ENCODE peak calls at places on chromosomes 2 and 18, in seven cellular contexts. Y is upper lobe of right lung, L is B cell, H is LNCaP clone FGC, X is BE2C, Q is fibroblast of lung, T is nephron progenitor cell. C is an unnamed sample.

GRCh38 chr2:1510184-1510583 is 96.9 kb downstream of the TPO start:
- DNase-seq in Y (peak; percentile 23), T (no peak), L (no peak), H (peak; percentile 23), X (no peak), Q (no peak), C (no peak)

GRCh38 chr2:242060212-242060835 is 190.8 kb downstream of the RTP5 start:
- DNase-seq in Q (peak; percentile 80), L (no peak), Y (no peak), X (no peak), T (no peak), H (no peak), C (peak; percentile 78)

GRCh38 chr2:167134381-167135072 is 246.2 kb downstream of the XIRP2 start:
- DNase-seq in Y (no peak), X (no peak), T (no peak), H (no peak), L (no peak), Q (peak; percentile 76), C (peak; percentile 58)

GRCh38 chr2:218893349-218894167 is 12.9 kb downstream of the WNT10A start:
- DNase-seq in X (no peak), Q (no peak), H (no peak), L (no peak), T (no peak), Y (no peak), C (no peak)

GRCh38 chr2:7725132-7725849 is 808.1 kb downstream of the RNF144A start:
- DNase-seq in H (no peak), T (no peak), Y (no peak), L (no peak), Q (peak; percentile 62), X (no peak), C (peak; percentile 4)

GRCh38 chr2:11405599-11406491 is 60.1 kb downstream of the E2F6 start:
- DNase-seq in H (no peak), Y (no peak), Q (no peak), X (no peak), L (no peak), T (no peak), C (no peak)

GRCh38 chr18:5510109-5510846 is 33.5 kb downstream of the EPB41L3 start:
- DNase-seq in Y (no peak), X (no peak), H (no peak), T (no peak), L (no peak), Q (no peak), C (no peak)

GRCh38 chr2:224217962-224218347 is 178.9 kb upstream of the SERPINE2 start:
- DNase-seq in T (no peak), X (no peak), Q (peak; percentile 92), Y (no peak), L (no peak), H (no peak), C (peak; percentile 21)

GRCh38 chr18:3710712-3711269 is 260.8 kb downstream of the TGIF1 start:
- DNase-seq in L (no peak), X (no peak), Q (peak; percentile 17), H (peak; percentile 75), T (no peak), Y (peak; percentile 77), C (peak; percentile 17)

GRCh38 chr2:179129574-179130238 is 79.8 kb upstream of the CCDC141 start:
- DNase-seq in X (no peak), Q (peak; percentile 43), T (no peak), H (no peak), L (no peak), Y (no peak), C (peak; percentile 29)

GRCh38 chr2:48279347-48279746 is 250.6 kb upstream of the STON1 start:
- DNase-seq in X (no peak), H (peak; percentile 64), T (no peak), L (no peak), Y (no peak), Q (no peak), C (no peak)

GRCh38 chr2:102065675-102066252 is 74.0 kb downstream of the IL1R2 start:
- DNase-seq in H (no peak), L (no peak), Q (peak; percentile 88), T (no peak), Y (peak; percentile 73), X (no peak), C (peak; percentile 96)

GRCh38 chr18:62347091-62347506 is 22.0 kb downstream of the TNFRSF11A start:
- DNase-seq in X (no peak), Y (no peak), T (no peak), L (no peak), H (no peak), Q (no peak), C (no peak)

GRCh38 chr2:133843091-133843490 is 274.8 kb upstream of the NCKAP5 start:
- DNase-seq in Q (peak; percentile 62), X (no peak), Y (no peak), L (no peak), H (no peak), T (no peak), C (no peak)

GRCh38 chr2:222753251-222753824 is 81.9 kb downstream of the MOGAT1 start:
- DNase-seq in Y (no peak), X (no peak), H (peak; percentile 67), Q (peak; percentile 81), L (no peak), T (no peak), C (peak; percentile 68)

GRCh38 chr2:28546242-28546641 is 50.4 kb downstream of the PLB1 start:
- DNase-seq in X (no peak), Y (no peak), H (no peak), L (no peak), Q (no peak), T (no peak), C (no peak)

GRCh38 chr18:80105369-80106167 is 3.5 kb upstream of the ADNP2 start:
- DNase-seq in T (no peak), Q (no peak), Y (no peak), L (peak; percentile 57), H (no peak), X (no peak), C (no peak)

GRCh38 chr18:39841133-39842041 is 2113.6 kb upstream of the PIK3C3 start:
- DNase-seq in X (peak; percentile 28), T (peak; percentile 74), L (no peak), Q (peak; percentile 86), H (peak; percentile 58), Y (peak; percentile 68), C (peak; percentile 67)
- TF ChIP-seq CTCF in X (no peak), T (peak; percentile 45), L (no peak), Q (peak; percentile 48), H (peak; percentile 71), Y (peak; percentile 36), C (peak; percentile 38)

GRCh38 chr2:9693646-9694045 is 62.8 kb upstream of the YWHAQ start:
- DNase-seq in X (no peak), Q (no peak), T (no peak), Y (no peak), L (no peak), H (no peak), C (no peak)

GRCh38 chr2:9690252-9690651 is 59.5 kb upstream of the YWHAQ start:
- DNase-seq in L (no peak), H (no peak), Y (no peak), T (no peak), X (peak; percentile 77), Q (peak; percentile 31), C (peak; percentile 64)

GRCh38 chr2:9692392-9693137 is 61.8 kb upstream of the YWHAQ start:
- DNase-seq in X (no peak), L (no peak), Y (peak; percentile 55), Q (peak; percentile 30), T (no peak), H (no peak), C (peak; percentile 64)

GRCh38 chr2:9693138-9693520 is 62.3 kb upstream of the YWHAQ start:
- DNase-seq in Q (peak; percentile 72), L (no peak), X (no peak), T (no peak), Y (no peak), H (no peak), C (peak; percentile 83)

DNA sequence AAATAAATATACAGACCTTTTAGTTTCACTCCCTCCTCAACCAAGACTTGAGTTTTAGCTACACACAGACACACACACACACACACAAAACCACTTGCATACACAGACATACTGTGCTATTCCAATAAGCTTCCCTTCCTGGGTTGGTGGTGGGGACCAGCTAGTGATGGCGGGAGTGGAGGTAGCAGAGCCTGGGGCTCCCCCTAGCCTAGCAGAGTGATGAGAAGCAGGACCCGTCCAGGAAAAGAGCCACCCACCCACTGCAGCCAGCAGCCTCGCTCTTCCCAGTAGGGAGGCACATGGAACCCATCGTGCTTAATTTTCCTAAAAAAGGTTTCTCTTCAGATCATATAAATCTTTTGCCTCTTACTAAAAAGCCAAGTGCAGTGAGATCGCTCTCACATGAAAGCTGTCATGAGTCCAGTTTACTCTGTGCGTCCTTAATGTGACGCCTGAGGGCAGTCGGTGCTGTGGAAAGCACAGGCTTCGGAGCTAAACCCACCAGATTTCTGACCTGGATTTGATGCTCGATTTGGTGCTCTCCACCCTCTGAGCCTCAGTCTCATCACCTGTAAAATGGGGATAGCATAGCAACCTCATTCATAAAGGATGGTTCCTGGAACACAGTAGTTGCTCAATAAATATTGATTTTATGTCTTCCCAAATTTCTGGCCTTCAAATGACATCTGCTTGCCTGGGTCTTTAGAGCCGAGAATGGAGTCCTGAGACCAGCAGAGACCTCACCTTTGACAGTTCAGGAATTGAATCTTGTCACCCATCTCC is 60.1 kb upstream of the YWHAQ start:
- DNase-seq in Q (no peak), T (no peak), Y (no peak), H (no peak), X (peak; percentile 44), L (no peak), C (no peak)
- TF ChIP-seq CTCF in Q (no peak), T (no peak), Y (no peak), H (no peak), X (peak; percentile 29), L (no peak), C (no peak)

DNA sequence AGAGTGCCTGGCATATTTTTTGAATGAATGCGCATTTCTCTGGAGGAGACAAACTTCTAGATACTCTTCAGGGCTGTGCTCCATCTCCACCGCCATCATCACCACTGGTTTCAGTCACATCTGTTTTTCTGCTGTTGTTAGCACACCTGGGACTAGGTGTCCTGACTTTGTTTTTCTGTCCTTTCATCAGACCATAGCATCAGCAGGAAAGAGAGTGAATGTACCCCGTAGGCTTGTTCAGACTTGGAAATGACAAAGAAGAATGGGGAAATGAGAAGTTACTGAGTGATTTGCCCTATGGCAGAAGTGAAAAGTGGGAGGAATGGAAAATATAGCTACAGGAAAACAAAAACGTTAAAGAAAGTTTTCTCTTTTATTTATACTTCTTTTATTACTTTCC is 965.2 kb upstream of the FANCL start:
- DNase-seq in T (no peak), Y (no peak), Q (no peak), H (no peak), X (no peak), L (no peak), C (no peak)
- TF ChIP-seq CTCF in T (no peak), Y (no peak), Q (no peak), H (no peak), X (no peak), L (no peak), C (no peak)

DNA sequence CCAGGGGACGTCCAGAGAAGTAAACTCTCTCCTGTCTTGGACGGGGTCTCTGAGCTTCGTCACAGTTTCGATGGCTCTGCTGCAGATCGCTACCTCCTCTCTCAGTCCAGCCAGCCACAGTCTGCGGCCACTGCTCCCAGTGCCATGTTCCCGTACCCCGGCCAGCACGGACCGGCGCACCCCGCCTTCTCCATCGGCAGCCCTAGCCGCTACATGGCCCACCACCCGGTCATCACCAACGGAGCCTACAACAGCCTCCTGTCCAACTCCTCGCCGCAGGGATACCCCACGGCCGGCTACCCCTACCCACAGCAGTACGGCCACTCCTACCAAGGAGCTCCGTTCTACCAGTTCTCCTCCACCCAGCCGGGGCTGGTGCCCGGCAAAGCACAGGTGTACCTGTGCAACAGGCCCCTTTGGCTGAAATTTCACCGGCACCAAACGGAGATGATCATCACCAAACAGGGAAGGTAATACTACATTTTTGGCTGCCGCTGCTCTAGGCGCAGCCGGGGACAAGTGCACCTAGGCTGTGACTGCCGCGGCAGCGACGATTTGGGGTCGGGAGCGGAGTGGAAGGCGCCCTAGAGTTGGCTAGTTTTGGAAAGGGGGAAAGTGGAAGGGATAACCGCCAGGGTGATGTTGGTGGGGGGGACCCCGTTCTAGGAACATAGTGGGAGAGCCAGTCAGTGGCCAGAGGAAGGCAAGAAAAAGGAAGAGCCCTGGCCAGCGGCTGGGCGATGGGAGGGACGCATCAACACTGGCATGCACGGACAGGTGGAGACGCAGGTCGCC is 733 bp downstream of the TBR1 start:
- DNase-seq in X (no peak), Y (no peak), T (peak; percentile 32), L (no peak), H (no peak), Q (no peak), C (no peak)
- TF ChIP-seq CTCF in X (no peak), Y (no peak), T (no peak), L (no peak), H (no peak), Q (no peak), C (no peak)

C was measured in MCF 10A.